ENCODE peak calls at places on chromosomes 12 and 14, in four cellular contexts. G is fibroblast of villous mesenchyme, N is DND-41, A is Panc1. M is an unnamed sample.
A peak's percentile ranks its signal among the peaks of the same experiment; 100 is the strongest.

GRCh38 chr14:101781240-101782061 is 19.9 kb downstream of the PPP2R5C start:
- DNase-seq in N (no peak), A (no peak), G (no peak), M (no peak)

GRCh38 chr14:39265741-39266588 is 32.2 kb downstream of the MIA2 start:
- DNase-seq in G (peak; percentile 22), A (no peak), N (no peak), M (peak; percentile 66)

GRCh38 chr12:58537278-58537677 is 383.0 kb downstream of the LRIG3 start:
- DNase-seq in G (peak; percentile 83), N (no peak), A (no peak), M (peak; percentile 70)

GRCh38 chr14:36582874-36583241 is 444 bp upstream of the NKX2-8 start:
- DNase-seq in N (no peak), G (no peak), A (no peak), M (no peak)

GRCh38 chr12:104720346-104721064 is 237.6 kb downstream of the SLC41A2 start:
- DNase-seq in A (no peak), G (peak; percentile 42), N (peak; percentile 84), M (no peak)

GRCh38 chr14:31568151-31568550 is 6.9 kb downstream of the NUBPL start:
- DNase-seq in A (no peak), G (peak; percentile 64), N (no peak), M (peak; percentile 61)

GRCh38 chr12:118850244-118850825 is 131.0 kb upstream of the SRRM4 start:
- DNase-seq in N (peak; percentile 21), A (no peak), G (no peak), M (no peak)

GRCh38 chr12:34294671-34295365 is 272.5 kb downstream of the ALG10 start:
- DNase-seq in N (no peak), A (no peak), G (no peak), M (no peak)

GRCh38 chr12:1474567-1475153 is 119.7 kb downstream of the FBXL14 start:
- DNase-seq in N (no peak), A (peak; percentile 75), G (peak; percentile 73), M (peak; percentile 85)

GRCh38 chr14:23654231-23654630 is 18.1 kb downstream of the DHRS2 start:
- DNase-seq in G (no peak), A (no peak), N (no peak), M (no peak)

GRCh38 chr14:91414475-91415342 is 2.9 kb downstream of the CCDC88C start:
- DNase-seq in N (no peak), A (no peak), G (no peak), M (no peak)

GRCh38 chr12:123938679-123939480 is 33.8 kb downstream of the CCDC92 start:
- DNase-seq in G (no peak), A (no peak), N (peak; percentile 13), M (no peak)

GRCh38 chr12:108296933-108297332 is 42.2 kb downstream of the CMKLR1 start:
- DNase-seq in N (no peak), A (no peak), G (no peak), M (no peak)

GRCh38 chr12:122458105-122459035 is 35.9 kb upstream of the CLIP1 start:
- DNase-seq in G (no peak), A (no peak), N (no peak), M (no peak)

GRCh38 chr14:77099425-77100167 is 1.5 kb downstream of the CIPC start:
- DNase-seq in A (no peak), N (no peak), G (peak; percentile 91), M (peak; percentile 73)
- H3K4me3 ChIP-seq in A (peak overlapping the region; percentile 97), N (no peak overlapping the region), G (peak overlapping the region; percentile 100), M (peak overlapping the region; percentile 97)

DNA sequence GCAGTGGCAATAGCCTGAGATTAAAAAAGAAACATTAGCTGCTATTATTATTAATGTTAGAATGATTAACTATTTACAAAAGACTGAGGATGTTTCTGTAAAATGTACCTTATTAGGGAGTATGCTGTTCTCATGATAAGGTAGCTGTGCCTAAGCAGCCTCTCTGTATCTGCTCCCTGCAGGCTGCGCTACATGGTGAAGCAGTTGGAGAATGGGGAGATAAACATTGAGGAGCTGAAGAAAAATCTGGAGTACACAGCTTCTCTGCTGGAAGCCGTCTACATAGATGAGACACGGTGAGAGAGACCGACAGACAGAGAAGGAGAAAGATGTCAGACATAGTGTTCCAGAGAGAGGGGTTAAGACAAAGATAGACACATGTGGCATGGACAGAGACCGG is 17.4 kb downstream of the PDE1B start:
- DNase-seq in A (no peak), G (no peak), N (no peak), M (no peak)
- TF ChIP-seq CTCF in A (no peak), G (no peak), N (no peak), M (no peak)

DNA sequence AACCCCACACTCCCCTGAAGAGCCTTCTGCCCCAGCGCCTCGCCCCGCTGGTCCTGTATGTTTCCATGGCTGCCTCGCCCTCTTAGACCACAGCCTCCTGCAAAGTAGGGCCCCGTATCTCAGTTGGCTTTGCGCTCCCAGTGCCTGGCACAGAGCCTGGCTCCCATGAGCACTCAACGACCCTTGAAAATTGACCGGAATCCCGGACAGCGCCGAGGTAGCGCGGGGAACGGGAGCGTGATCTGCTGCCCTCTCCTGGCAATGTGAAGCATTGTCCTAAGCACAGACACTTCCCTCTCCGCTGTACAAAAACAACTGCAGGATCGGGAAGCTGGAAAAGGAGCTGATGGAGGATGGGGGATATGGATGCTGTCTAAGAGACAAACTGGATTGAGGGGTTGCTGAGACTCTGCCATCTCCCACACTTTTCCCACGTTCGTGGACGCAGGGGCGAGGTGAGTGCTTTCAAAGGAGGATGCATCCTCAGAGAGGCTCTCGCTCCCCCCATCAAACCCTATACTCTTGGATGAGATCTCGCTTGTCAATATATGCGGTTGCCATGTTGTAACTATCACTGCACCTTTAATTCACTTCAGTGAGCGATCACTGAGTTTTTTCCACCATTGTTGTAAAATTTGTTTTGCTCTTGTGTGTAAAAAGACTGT is 10.7 kb upstream of the FKBP4 start:
- DNase-seq in G (peak; percentile 52), A (peak; percentile 45), N (peak; percentile 30), M (peak; percentile 60)
- H3K4me3 ChIP-seq in G (no peak overlapping the region), A (peak overlapping the region; percentile 21), N (no peak overlapping the region), M (no peak overlapping the region)

GRCh38 chr12:38541849-38542248 is 225.3 kb downstream of the ALG10B start:
- DNase-seq in G (no peak), A (no peak), N (no peak), M (no peak)

GRCh38 chr12:38543151-38543550 is 226.6 kb downstream of the ALG10B start:
- DNase-seq in G (no peak), N (no peak), A (no peak), M (no peak)

GRCh38 chr12:38540156-38540555 is 223.6 kb downstream of the ALG10B start:
- DNase-seq in G (no peak), N (no peak), A (no peak), M (no peak)

GRCh38 chr12:38547586-38547985 is 231.0 kb downstream of the ALG10B start:
- DNase-seq in N (no peak), G (no peak), A (no peak), M (no peak)

GRCh38 chr12:38544357-38545066 is 227.9 kb downstream of the ALG10B start:
- DNase-seq in N (no peak), A (no peak), G (no peak), M (no peak)
- TF ChIP-seq CTCF in N (no peak), A (peak; percentile 39), G (no peak), M (no peak)

GRCh38 chr14:22526744-22527143 is 62.3 kb downstream of the DAD1 start:
- DNase-seq in A (no peak), G (no peak), N (no peak), M (no peak)
- H3K4me3 ChIP-seq in A (no peak overlapping the region), G (no peak overlapping the region), N (no peak overlapping the region), M (no peak overlapping the region)